ENCODE peak calls at places on chromosome 4, in four cellular contexts. T is dorsolateral prefrontal cortex, I is Ammon's horn, P is lower leg skin. J is an unnamed sample.

GRCh38 chr4:45741897-45742296 is 382.0 kb downstream of the GABRG1 start:
- DNase-seq in T (no peak), I (no peak), P (no peak), J (peak)

GRCh38 chr4:39621582-39621981 is 17.1 kb downstream of the SMIM14 start:
- DNase-seq in T (no peak), I (no peak), P (no peak), J (no peak)

GRCh38 chr4:42453612-42454011 is 56.3 kb downstream of the SHISA3 start:
- DNase-seq in T (no peak), I (no peak), P (no peak), J (no peak)

GRCh38 chr4:42398448-42399355 is 1.4 kb downstream of the SHISA3 start:
- DNase-seq in T (no peak), I (no peak), P (no peak), J (no peak)

GRCh38 chr4:96149911-96150310 is 310.0 kb downstream of the PDHA2 start:
- DNase-seq in T (no peak), I (no peak), P (no peak), J (no peak)

GRCh38 chr4:56745082-56745481 is 64.0 kb upstream of the HOPX start:
- DNase-seq in T (no peak), I (no peak), P (no peak), J (no peak)

GRCh38 chr4:15556533-15556932 is 86.9 kb downstream of the CC2D2A start:
- DNase-seq in T (no peak), I (no peak), P (no peak), J (no peak)

GRCh38 chr4:7425591-7426468 is 8.9 kb downstream of the PSAPL1 start:
- DNase-seq in T (peak), I (no peak), P (peak), J (no peak)

GRCh38 chr4:112735474-112735951 is 98.6 kb downstream of the LARP7 start:
- DNase-seq in T (no peak), I (no peak), P (no peak), J (no peak)

GRCh38 chr4:10721616-10722015 is 37.0 kb upstream of the CLNK start:
- DNase-seq in T (no peak), I (no peak), P (no peak), J (no peak)

GRCh38 chr4:185559913-185560281 is 24.6 kb upstream of the PDLIM3 start:
- DNase-seq in T (peak), I (no peak), P (peak), J (no peak)

GRCh38 chr4:115929373-115929772 is 816.0 kb upstream of the NDST4 start:
- DNase-seq in T (no peak), I (no peak), P (no peak), J (no peak)

GRCh38 chr4:115119804-115120352 is 6.5 kb upstream of the NDST4 start:
- DNase-seq in T (no peak), I (no peak), P (no peak), J (no peak)